ENCODE peak calls at places on chromosomes 11 and 22, in six cellular contexts. One of them, this sample, is unnamed.

GRCh38 chr11:86632499-86633269 is 39.7 kb downstream of the ME3 start:
- DNase-seq in H1: no peak
- DNase-seq in H9: peak
- DNase-seq in mesendoderm: peak
- DNase-seq in IMR-90: peak
- DNase-seq in mesenchymal stem cell: peak
- DNase-seq in this sample: peak

GRCh38 chr11:80097146-80097545 is 656.3 kb upstream of the TENM4 start:
- DNase-seq in IMR-90: no peak
- DNase-seq in H1: no peak
- DNase-seq in H9: no peak
- DNase-seq in mesendoderm: no peak
- DNase-seq in mesenchymal stem cell: no peak
- DNase-seq in this sample: no peak

GRCh38 chr22:38078046-38078840 is 5.7 kb downstream of the SLC16A8 start:
- DNase-seq in H9: no peak
- DNase-seq in IMR-90: no peak
- DNase-seq in mesenchymal stem cell: no peak
- DNase-seq in H1: no peak
- DNase-seq in mesendoderm: no peak
- DNase-seq in this sample: no peak

GRCh38 chr11:24082860-24083259 is 414.0 kb upstream of the LUZP2 start:
- DNase-seq in IMR-90: no peak
- DNase-seq in H9: no peak
- DNase-seq in mesenchymal stem cell: no peak
- DNase-seq in H1: no peak
- DNase-seq in mesendoderm: peak
- DNase-seq in this sample: no peak

GRCh38 chr11:2444301-2445106 is at the start of the genes KCNQ1 and TRPM5:
- DNase-seq in mesendoderm: peak
- DNase-seq in IMR-90: no peak
- DNase-seq in H1: peak
- DNase-seq in H9: peak
- DNase-seq in mesenchymal stem cell: no peak
- DNase-seq in this sample: peak

GRCh38 chr22:43128928-43129424 is 14.2 kb downstream of the MCAT start:
- DNase-seq in mesenchymal stem cell: no peak
- DNase-seq in IMR-90: no peak
- DNase-seq in mesendoderm: no peak
- DNase-seq in H1: peak
- DNase-seq in H9: no peak
- DNase-seq in this sample: no peak

GRCh38 chr11:130295657-130296056 is 19.1 kb downstream of the ZBTB44 start:
- DNase-seq in mesendoderm: peak
- DNase-seq in IMR-90: no peak
- DNase-seq in H1: no peak
- DNase-seq in H9: peak
- DNase-seq in mesenchymal stem cell: no peak
- DNase-seq in this sample: no peak

GRCh38 chr22:34798605-34799004 is 267.4 kb upstream of the ISX start:
- DNase-seq in H9: no peak
- DNase-seq in mesendoderm: no peak
- DNase-seq in IMR-90: no peak
- DNase-seq in mesenchymal stem cell: no peak
- DNase-seq in H1: no peak
- DNase-seq in this sample: no peak

GRCh38 chr11:60377737-60378136 is 595 bp upstream of the MS4A7 start:
- DNase-seq in IMR-90: no peak
- DNase-seq in mesenchymal stem cell: no peak
- DNase-seq in mesendoderm: no peak
- DNase-seq in H9: no peak
- DNase-seq in H1: no peak
- DNase-seq in this sample: no peak

GRCh38 chr11:45384016-45384415 is 97.9 kb upstream of the SYT13 start:
- DNase-seq in H9: no peak
- DNase-seq in IMR-90: no peak
- DNase-seq in mesenchymal stem cell: no peak
- DNase-seq in H1: no peak
- DNase-seq in mesendoderm: no peak
- DNase-seq in this sample: no peak

GRCh38 chr11:66007201-66007634 is 4.6 kb upstream of the CST6 start:
- DNase-seq in mesendoderm: peak
- DNase-seq in H1: no peak
- DNase-seq in H9: no peak
- DNase-seq in IMR-90: no peak
- DNase-seq in mesenchymal stem cell: no peak
- DNase-seq in this sample: no peak

GRCh38 chr22:50261615-50262459 is at the start of gene MAPK12:
- DNase-seq in IMR-90: no peak
- DNase-seq in H1: peak
- DNase-seq in mesendoderm: no peak
- DNase-seq in mesenchymal stem cell: peak
- DNase-seq in H9: peak
- DNase-seq in this sample: peak

GRCh38 chr22:36759481-36760159 is 16.3 kb downstream of the IFT27 start:
- DNase-seq in H9: peak
- DNase-seq in H1: no peak
- DNase-seq in mesendoderm: no peak
- DNase-seq in IMR-90: no peak
- DNase-seq in mesenchymal stem cell: no peak
- DNase-seq in this sample: no peak

GRCh38 chr11:62141111-62142042 is 17.6 kb downstream of the INCENP start:
- DNase-seq in mesenchymal stem cell: no peak
- DNase-seq in IMR-90: no peak
- DNase-seq in H1: no peak
- DNase-seq in H9: peak
- DNase-seq in mesendoderm: no peak
- DNase-seq in this sample: no peak

GRCh38 chr11:76288166-76288978 is 82.1 kb upstream of the WNT11 start:
- DNase-seq in IMR-90: no peak
- DNase-seq in H1: no peak
- DNase-seq in H9: no peak
- DNase-seq in mesenchymal stem cell: no peak
- DNase-seq in mesendoderm: no peak
- DNase-seq in this sample: no peak

GRCh38 chr11:64037027-64037633 is 1.4 kb downstream of the FLRT1 start:
- DNase-seq in mesenchymal stem cell: no peak
- DNase-seq in mesendoderm: no peak
- DNase-seq in H9: no peak
- DNase-seq in H1: no peak
- DNase-seq in IMR-90: no peak
- DNase-seq in this sample: no peak

GRCh38 chr11:64035081-64035524 is 628 bp upstream of the FLRT1 start:
- DNase-seq in mesendoderm: no peak
- DNase-seq in H9: no peak
- DNase-seq in H1: no peak
- DNase-seq in mesenchymal stem cell: no peak
- DNase-seq in IMR-90: no peak
- DNase-seq in this sample: no peak

GRCh38 chr11:64035581-64035980 is at the start of gene FLRT1:
- DNase-seq in mesenchymal stem cell: no peak
- DNase-seq in mesendoderm: no peak
- DNase-seq in IMR-90: no peak
- DNase-seq in H1: no peak
- DNase-seq in H9: no peak
- DNase-seq in this sample: no peak

GRCh38 chr11:64034411-64034811 is 1.3 kb upstream of the FLRT1 start:
- DNase-seq in H9: peak
- DNase-seq in mesendoderm: peak
- DNase-seq in mesenchymal stem cell: no peak
- DNase-seq in IMR-90: no peak
- DNase-seq in H1: peak
- DNase-seq in this sample: no peak

DNA sequence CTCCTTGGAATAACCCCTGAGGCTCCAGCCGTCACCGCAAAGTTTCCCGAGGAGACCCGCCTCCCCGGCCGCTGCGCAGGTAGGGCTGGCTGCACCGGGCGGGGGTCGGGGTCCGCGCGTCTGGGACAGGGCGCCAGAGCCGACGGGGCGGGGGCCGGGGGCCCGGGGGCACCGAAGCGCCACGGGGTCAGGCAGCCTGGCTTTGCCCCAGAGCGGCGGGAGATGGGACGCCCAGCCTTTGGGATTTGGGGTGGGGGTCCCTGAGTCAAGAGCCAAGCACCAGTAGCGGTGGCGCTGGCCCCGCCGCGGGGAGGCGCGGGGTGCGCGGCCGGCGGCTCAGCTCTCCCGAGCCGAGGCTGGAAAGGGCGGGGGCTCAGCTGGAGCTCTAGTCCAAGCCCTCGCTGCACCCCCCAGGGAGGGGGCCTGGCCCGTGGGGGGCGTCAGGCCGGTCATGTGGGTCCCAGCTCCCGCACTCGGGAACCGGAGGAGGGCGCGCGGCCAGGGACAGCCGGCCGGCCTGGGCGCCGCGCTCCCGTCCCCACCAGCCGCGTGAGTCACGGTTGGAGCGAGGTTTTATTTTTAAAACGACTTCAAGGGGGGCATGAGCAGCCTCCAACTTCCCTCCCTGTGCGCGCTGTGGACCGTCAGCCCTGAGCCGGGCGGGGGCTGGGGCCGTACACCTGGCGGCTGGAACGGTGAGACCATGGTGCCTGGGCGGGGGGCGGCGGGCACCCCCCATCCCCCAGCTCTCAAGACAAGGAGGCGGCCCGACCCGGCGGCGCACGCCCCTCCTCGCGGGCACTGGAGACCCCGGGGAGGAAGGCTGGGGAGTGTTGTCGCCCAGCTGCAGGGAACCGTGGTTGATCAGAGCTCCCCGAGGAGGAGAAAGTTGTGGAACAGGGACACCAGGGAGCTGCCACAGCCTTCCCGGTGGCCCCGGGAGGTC is 623 bp downstream of the FLRT1 start:
- DNase-seq in mesenchymal stem cell: peak
- DNase-seq in H1: no peak
- DNase-seq in mesendoderm: no peak
- DNase-seq in H9: no peak
- DNase-seq in IMR-90: peak
- DNase-seq in this sample: no peak
- H3K27ac ChIP-seq in mesenchymal stem cell: no peak
- H3K27ac ChIP-seq in H1: no peak
- H3K27ac ChIP-seq in mesendoderm: no peak
- H3K27ac ChIP-seq in H9: no peak
- H3K27ac ChIP-seq in IMR-90: no peak
- H3K27ac ChIP-seq in this sample: no peak

DNA sequence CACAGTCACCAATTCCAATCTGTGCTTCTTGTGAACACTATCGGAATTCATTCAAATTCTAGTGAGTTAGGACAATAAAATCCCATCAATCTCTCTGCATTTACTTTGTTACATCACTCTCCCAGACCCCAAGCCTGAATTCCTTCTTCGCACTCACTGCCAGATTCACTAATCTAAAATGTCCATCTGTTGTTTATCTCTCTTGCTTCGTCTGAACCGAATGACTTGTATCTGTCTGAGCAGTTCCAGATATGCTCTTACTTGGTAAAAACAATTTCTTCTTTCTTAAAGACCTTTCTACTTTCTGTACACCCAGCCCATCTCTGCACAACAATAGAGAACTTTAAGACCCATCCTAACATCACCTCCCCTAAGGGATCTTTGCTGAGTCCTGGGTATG is 7.0 kb downstream of the MMP10 start:
- DNase-seq in H9: no peak
- DNase-seq in H1: no peak
- DNase-seq in mesendoderm: no peak
- DNase-seq in IMR-90: no peak
- DNase-seq in mesenchymal stem cell: no peak
- DNase-seq in this sample: no peak
- H2BK120ac ChIP-seq in H9: no peak
- H2BK120ac ChIP-seq in H1: no peak
- H2BK120ac ChIP-seq in mesendoderm: no peak
- H2BK120ac ChIP-seq in IMR-90: no peak
- H2BK120ac ChIP-seq in mesenchymal stem cell: no peak
- H2BK120ac ChIP-seq in this sample: no peak

GRCh38 chr22:30310881-30311771 is 15.6 kb downstream of the TBC1D10A start:
- DNase-seq in H9: no peak
- DNase-seq in H1: no peak
- DNase-seq in mesendoderm: no peak
- DNase-seq in IMR-90: peak
- DNase-seq in mesenchymal stem cell: peak
- DNase-seq in this sample: no peak
- H3K27ac ChIP-seq in H9: no peak
- H3K27ac ChIP-seq in H1: no peak
- H3K27ac ChIP-seq in mesendoderm: no peak
- H3K27ac ChIP-seq in IMR-90: peak
- H3K27ac ChIP-seq in mesenchymal stem cell: peak
- H3K27ac ChIP-seq in this sample: no peak

GRCh38 chr11:12943276-12943675 is 65.8 kb upstream of the RASSF10 start:
- DNase-seq in mesendoderm: no peak
- DNase-seq in H9: no peak
- DNase-seq in mesenchymal stem cell: no peak
- DNase-seq in H1: no peak
- DNase-seq in IMR-90: no peak
- DNase-seq in this sample: no peak

GRCh38 chr11:12936200-12936599 is 72.9 kb upstream of the RASSF10 start:
- DNase-seq in IMR-90: no peak
- DNase-seq in H1: no peak
- DNase-seq in mesendoderm: no peak
- DNase-seq in mesenchymal stem cell: no peak
- DNase-seq in H9: no peak
- DNase-seq in this sample: no peak

GRCh38 chr11:12941671-12942070 is 67.4 kb upstream of the RASSF10 start:
- DNase-seq in IMR-90: no peak
- DNase-seq in H9: no peak
- DNase-seq in mesendoderm: no peak
- DNase-seq in mesenchymal stem cell: no peak
- DNase-seq in H1: no peak
- DNase-seq in this sample: no peak

GRCh38 chr11:12942157-12942556 is 67.0 kb upstream of the RASSF10 start:
- DNase-seq in H1: no peak
- DNase-seq in mesenchymal stem cell: no peak
- DNase-seq in mesendoderm: no peak
- DNase-seq in IMR-90: no peak
- DNase-seq in H9: no peak
- DNase-seq in this sample: no peak

DNA sequence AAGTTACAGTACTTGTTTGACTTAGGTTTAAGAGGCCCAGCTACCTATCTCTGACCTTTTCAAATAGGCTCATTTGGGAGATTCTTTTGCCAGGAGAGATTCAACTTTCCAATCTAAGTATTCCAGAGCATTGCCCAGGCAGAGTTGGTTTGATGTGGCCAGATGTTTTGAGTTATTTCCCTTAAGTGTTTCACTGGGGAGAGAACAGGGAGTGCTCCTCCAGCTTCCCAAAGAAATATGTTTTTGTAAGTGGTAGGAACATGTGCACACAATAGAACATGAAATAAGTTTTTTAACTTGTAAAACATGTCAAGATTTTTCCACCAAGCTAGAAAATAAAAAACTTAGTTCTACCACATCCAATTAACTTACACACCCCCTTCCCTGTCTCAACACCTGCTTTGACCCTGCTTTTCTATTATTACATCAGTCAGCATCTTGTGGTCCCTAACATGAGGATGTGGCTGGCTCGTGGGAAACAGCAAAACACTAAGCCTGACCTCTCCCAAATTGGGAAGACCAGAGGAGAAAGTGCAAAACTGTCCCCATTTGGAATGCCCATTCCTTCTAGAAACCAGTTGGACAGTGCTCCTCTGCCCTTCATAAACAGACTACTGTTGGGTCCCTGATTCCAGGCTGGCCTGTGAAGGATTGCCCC is 70.4 kb upstream of the RASSF10 start:
- DNase-seq in IMR-90: no peak
- DNase-seq in H9: no peak
- DNase-seq in H1: no peak
- DNase-seq in mesendoderm: no peak
- DNase-seq in mesenchymal stem cell: no peak
- DNase-seq in this sample: no peak
- H2BK120ac ChIP-seq in IMR-90: no peak
- H2BK120ac ChIP-seq in H9: no peak
- H2BK120ac ChIP-seq in H1: no peak
- H2BK120ac ChIP-seq in mesendoderm: no peak
- H2BK120ac ChIP-seq in mesenchymal stem cell: no peak
- H2BK120ac ChIP-seq in this sample: no peak

GRCh38 chr11:133230446-133230845 is 301.9 kb downstream of the OPCML start:
- DNase-seq in mesenchymal stem cell: no peak
- DNase-seq in H1: no peak
- DNase-seq in H9: no peak
- DNase-seq in mesendoderm: no peak
- DNase-seq in IMR-90: no peak
- DNase-seq in this sample: no peak
- H3K27ac ChIP-seq in mesenchymal stem cell: no peak
- H3K27ac ChIP-seq in H1: no peak
- H3K27ac ChIP-seq in H9: no peak
- H3K27ac ChIP-seq in mesendoderm: no peak
- H3K27ac ChIP-seq in IMR-90: no peak
- H3K27ac ChIP-seq in this sample: no peak